ENCODE peak calls at places on chromosomes 2 and 18, in nine cellular contexts. L, F, A, Q, O, M, T, B and K are unnamed samples.

GRCh38 chr18:36672437-36673344 is 156.1 kb downstream of the TPGS2 start:
- DNase-seq in L (no peak), F (no peak), A (no peak), Q (peak; percentile 38), O (no peak), M (no peak), T (no peak), B (peak; percentile 31), K (no peak)

GRCh38 chr2:1654696-1655374 is 89.5 kb downstream of the PXDN start:
- DNase-seq in L (no peak), F (no peak), A (no peak), Q (no peak), O (no peak), M (no peak), T (no peak), B (no peak), K (no peak)

GRCh38 chr2:197113221-197113831 is 186.8 kb upstream of the PGAP1 start:
- DNase-seq in L (no peak), F (peak; percentile 14), A (peak; percentile 7), Q (peak; percentile 48), O (peak; percentile 12), M (no peak), T (peak; percentile 18), B (peak; percentile 26), K (peak; percentile 43)

GRCh38 chr18:3104190-3105054 is 91.5 kb upstream of the LPIN2 start:
- DNase-seq in L (no peak), F (no peak), A (no peak), Q (no peak), O (no peak), M (no peak), T (no peak), B (no peak), K (no peak)

GRCh38 chr2:9336534-9337354 is 86.6 kb downstream of the ITGB1BP1 start:
- DNase-seq in L (peak; percentile 68), F (no peak), A (peak; percentile 90), Q (no peak), O (peak; percentile 93), M (no peak), T (no peak), B (peak; percentile 71), K (peak; percentile 80)

GRCh38 chr2:75157435-75157834 is 41.9 kb downstream of the TACR1 start:
- DNase-seq in L (no peak), F (no peak), A (no peak), Q (no peak), O (no peak), M (no peak), T (no peak), B (no peak), K (no peak)

GRCh38 chr2:55498582-55498981 is 20.9 kb upstream of the CFAP36 start:
- DNase-seq in L (no peak), F (no peak), A (no peak), Q (no peak), O (no peak), M (no peak), T (no peak), B (no peak), K (no peak)

GRCh38 chr18:68436485-68436884 is 278.4 kb downstream of the TMX3 start:
- DNase-seq in L (no peak), F (no peak), A (no peak), Q (peak; percentile 8), O (no peak), M (no peak), T (no peak), B (no peak), K (no peak)

GRCh38 chr2:9287400-9288059 is 80.9 kb downstream of the ASAP2 start:
- DNase-seq in L (no peak), F (no peak), A (no peak), Q (peak; percentile 44), O (peak; percentile 62), M (no peak), T (peak; percentile 97), B (peak; percentile 94), K (no peak)

GRCh38 chr2:230713331-230714121 is 884 bp downstream of the CAB39 start:
- DNase-seq in L (no peak), F (no peak), A (peak; percentile 92), Q (peak; percentile 64), O (peak; percentile 46), M (peak; percentile 22), T (no peak), B (peak; percentile 16), K (peak; percentile 90)
- TF ChIP-seq POLR2A in L (no peak), F (no peak), A (peak; percentile 61), Q (no peak), O (no peak), M (no peak), T (no peak), B (no peak), K (peak; percentile 51)

DNA sequence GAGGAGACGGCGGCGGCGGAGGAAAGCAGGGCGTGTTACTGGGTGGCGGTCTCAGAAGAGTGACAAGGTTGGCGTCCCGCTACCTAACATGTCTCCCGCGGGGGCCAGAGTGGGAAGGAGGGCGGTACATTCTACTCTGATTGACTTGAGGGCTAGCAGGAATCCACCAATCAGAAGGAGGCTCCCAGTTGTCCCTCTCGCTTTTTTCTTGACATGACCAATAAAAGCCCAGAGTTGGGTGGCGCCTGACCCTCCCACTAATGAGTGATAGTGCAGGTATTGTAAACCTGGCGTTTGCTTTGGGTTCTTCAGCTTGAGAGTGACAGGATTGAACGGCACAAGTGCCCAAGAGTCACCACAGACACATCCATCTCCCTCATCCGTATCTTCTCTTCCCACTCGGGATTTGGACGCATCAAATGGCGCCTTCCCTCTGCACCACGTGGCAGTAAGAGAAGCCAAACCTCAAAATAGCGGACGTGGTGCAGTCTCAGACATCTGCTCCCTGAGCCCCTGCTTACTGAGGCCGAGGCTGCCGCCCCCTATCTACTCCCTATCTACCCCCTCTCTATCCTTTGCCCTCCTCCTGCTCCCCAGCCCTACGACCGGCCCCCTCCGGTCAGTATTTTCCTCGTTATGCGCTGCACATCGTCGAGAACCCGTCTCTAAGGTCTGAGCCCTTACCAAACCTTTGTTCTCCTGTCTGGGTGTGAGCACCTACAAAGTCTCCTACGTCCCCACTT is 746 bp upstream of the FAM161A start:
- DNase-seq in L (peak; percentile 88), F (peak; percentile 81), A (peak; percentile 88), Q (peak; percentile 99), O (peak; percentile 100), M (peak; percentile 70), T (peak; percentile 97), B (peak; percentile 99), K (peak; percentile 97)
- TF ChIP-seq POLR2A in L (no peak), F (peak; percentile 67), A (no peak), Q (peak; percentile 31), O (peak; percentile 85), M (peak; percentile 75), T (peak; percentile 45), B (peak; percentile 40), K (peak; percentile 81)

GRCh38 chr2:160224507-160224906 is 24.4 kb upstream of the ITGB6 start:
- DNase-seq in L (no peak), F (no peak), A (no peak), Q (no peak), O (no peak), M (no peak), T (no peak), B (no peak), K (no peak)

GRCh38 chr2:160222546-160223281 is 22.6 kb upstream of the ITGB6 start:
- DNase-seq in L (no peak), F (no peak), A (no peak), Q (peak; percentile 18), O (peak; percentile 84), M (no peak), T (no peak), B (no peak), K (no peak)

GRCh38 chr2:160221391-160222276 is 21.6 kb upstream of the ITGB6 start:
- DNase-seq in L (no peak), F (no peak), A (no peak), Q (no peak), O (peak; percentile 61), M (no peak), T (no peak), B (peak; percentile 91), K (no peak)

GRCh38 chr2:160224060-160224459 is 24.0 kb upstream of the ITGB6 start:
- DNase-seq in L (no peak), F (peak; percentile 54), A (peak; percentile 20), Q (peak; percentile 55), O (peak; percentile 69), M (peak; percentile 41), T (peak; percentile 84), B (peak; percentile 92), K (no peak)

DNA sequence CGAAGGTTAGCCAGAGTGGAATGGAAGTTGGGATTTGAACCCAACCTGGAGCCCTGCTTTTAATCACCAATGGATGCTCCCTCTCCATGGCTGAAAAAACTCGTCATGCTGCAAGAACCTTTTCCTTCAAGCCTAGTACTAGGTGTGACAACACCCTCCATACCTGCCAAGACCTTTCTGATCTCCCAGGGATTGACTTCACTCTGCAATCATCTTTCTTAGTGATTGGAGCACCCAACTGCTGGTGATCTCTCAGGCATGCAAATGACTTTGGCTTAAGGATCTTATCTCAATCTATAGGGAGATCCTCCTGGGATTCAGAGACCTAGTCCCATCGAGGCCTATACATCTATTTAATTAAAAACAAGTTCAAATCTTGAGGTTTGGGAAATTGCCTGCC is 23.5 kb upstream of the ITGB6 start:
- DNase-seq in L (no peak), F (no peak), A (no peak), Q (no peak), O (no peak), M (no peak), T (no peak), B (no peak), K (no peak)
- TF ChIP-seq POLR2A in L (no peak), F (no peak), A (no peak), Q (no peak), O (no peak), M (no peak), T (no peak), B (no peak), K (no peak)

GRCh38 chr2:127154396-127154795 is 47.4 kb upstream of the BIN1 start:
- DNase-seq in L (no peak), F (no peak), A (no peak), Q (no peak), O (no peak), M (no peak), T (no peak), B (no peak), K (no peak)

GRCh38 chr2:127150996-127151395 is 44.0 kb upstream of the BIN1 start:
- DNase-seq in L (no peak), F (no peak), A (no peak), Q (no peak), O (no peak), M (no peak), T (no peak), B (no peak), K (no peak)

GRCh38 chr2:127155901-127156300 is 48.9 kb upstream of the BIN1 start:
- DNase-seq in L (peak; percentile 59), F (no peak), A (no peak), Q (no peak), O (no peak), M (no peak), T (no peak), B (no peak), K (no peak)

GRCh38 chr2:127154985-127155650 is 48.2 kb upstream of the BIN1 start:
- DNase-seq in L (no peak), F (no peak), A (no peak), Q (no peak), O (no peak), M (no peak), T (no peak), B (no peak), K (no peak)

DNA sequence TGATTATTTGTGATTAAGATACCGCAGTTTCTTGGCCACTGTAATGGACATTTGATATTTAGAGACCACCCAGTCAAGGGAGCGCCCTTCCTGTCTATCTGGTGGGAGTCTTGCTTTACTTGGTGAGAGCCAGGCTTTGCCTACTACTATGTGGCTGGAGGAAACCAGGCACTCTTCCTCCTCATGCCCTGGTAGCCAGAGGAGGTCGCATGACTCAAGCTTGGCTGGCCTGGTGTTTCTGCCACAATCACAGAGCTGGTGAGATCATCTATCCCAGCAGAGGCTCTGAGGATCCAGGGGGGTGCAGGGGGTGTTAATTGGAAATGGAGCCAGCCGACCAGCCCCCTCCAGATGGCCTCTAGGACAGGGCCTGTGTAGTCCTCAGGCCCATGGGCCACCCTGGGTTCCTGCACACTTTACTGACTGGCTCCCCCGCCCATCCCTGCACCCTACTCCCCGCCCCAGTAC is 46.8 kb upstream of the BIN1 start:
- DNase-seq in L (no peak), F (no peak), A (no peak), Q (peak; percentile 46), O (no peak), M (no peak), T (no peak), B (peak; percentile 41), K (no peak)
- TF ChIP-seq POLR2A in L (no peak), F (no peak), A (no peak), Q (no peak), O (no peak), M (no peak), T (no peak), B (no peak), K (no peak)